ENCODE peak calls at places on chromosomes 12 and 14, in ten cellular contexts. B, F, H, S, A, E, D, Q, C and L are unnamed samples.

GRCh38 chr14:61742383-61742782 is 19.8 kb upstream of the SNAPC1 start:
- DNase-seq in Q (no peak), S (no peak), D (no peak), C (no peak), A (no peak), B (no peak), E (no peak), F (no peak), H (no peak), L (no peak)

GRCh38 chr12:8018666-8019581 is 13.6 kb upstream of the FOXJ2 start:
- DNase-seq in B (peak), E (no peak), C (no peak), Q (no peak), H (peak), D (no peak), F (no peak), S (peak), A (no peak), L (peak)

GRCh38 chr12:661720-662486 is 1.3 kb downstream of the NINJ2 start:
- DNase-seq in B (no peak), D (no peak), H (no peak), A (no peak), S (no peak), Q (no peak), F (no peak), C (no peak), E (no peak), L (no peak)

GRCh38 chr12:48693572-48693971 is 11.5 kb upstream of the KANSL2 start:
- DNase-seq in A (no peak), H (no peak), D (no peak), E (no peak), C (no peak), S (no peak), B (no peak), F (no peak), Q (no peak), L (no peak)

GRCh38 chr14:70921669-70922068 is 14.4 kb downstream of the PCNX1 start:
- DNase-seq in Q (no peak), C (no peak), D (no peak), F (no peak), H (no peak), E (no peak), S (no peak), A (no peak), B (no peak), L (no peak)

GRCh38 chr14:105368032-105368417 is 30.3 kb upstream of the TEX22 start:
- DNase-seq in C (no peak), E (no peak), A (no peak), D (no peak), Q (no peak), B (no peak), S (no peak), H (no peak), F (no peak), L (no peak)

GRCh38 chr14:99058542-99058941 is 213.5 kb downstream of the BCL11B start:
- DNase-seq in C (no peak), F (no peak), E (no peak), S (no peak), B (no peak), D (no peak), Q (no peak), H (no peak), A (no peak), L (no peak)

GRCh38 chr14:57982161-57982560 is 116.3 kb upstream of the SLC35F4 start:
- DNase-seq in D (no peak), S (no peak), B (no peak), A (no peak), Q (no peak), C (no peak), E (no peak), H (no peak), F (no peak), L (no peak)

GRCh38 chr12:77724367-77724957 is 106.2 kb upstream of the NAV3 start:
- DNase-seq in S (no peak), H (no peak), F (no peak), D (peak), C (no peak), A (peak), E (no peak), B (peak), Q (peak), L (no peak)

GRCh38 chr14:29220077-29220476 is 453.5 kb downstream of the FOXG1 start:
- DNase-seq in A (no peak), S (no peak), F (no peak), D (no peak), C (no peak), B (no peak), Q (no peak), E (no peak), H (no peak), L (no peak)

GRCh38 chr14:51979399-51979709 is 10.0 kb upstream of the RTRAF start:
- DNase-seq in H (no peak), B (no peak), Q (no peak), S (no peak), E (no peak), D (no peak), A (no peak), C (no peak), F (no peak), L (no peak)

GRCh38 chr14:50943261-50943942 is 881 bp downstream of the PYGL start:
- DNase-seq in B (peak), S (no peak), E (peak), D (no peak), C (no peak), H (peak), Q (peak), A (peak), F (peak), L (peak)

GRCh38 chr12:69214169-69214568 is 25.2 kb upstream of the CPSF6 start:
- DNase-seq in H (no peak), Q (no peak), D (no peak), E (no peak), A (no peak), C (no peak), S (no peak), B (no peak), F (no peak), L (no peak)